ENCODE peak calls at places on chromosomes 13 and 19, in nine cellular contexts. F is neuronal stem cell; N is ureter; D is nephron progenitor cell; B is WTC11; L is activated T-cell treated with anti-CD3 and anti-CD28 coated beads, Interleukin-2, amount 50 U/mL, for 72 hours; S is heart right ventricle; R is heart left ventricle; A is NCI-H460. G is an unnamed sample.

GRCh38 chr19:13163609-13164364 is 13.6 kb downstream of the IER2 start:
- DNase-seq in L (peak; percentile 71), B (peak; percentile 80), R (peak; percentile 75), F (peak; percentile 70), D (peak; percentile 82), A (peak; percentile 80), S (peak; percentile 70), N (peak; percentile 80), G (peak; percentile 94)

GRCh38 chr19:49167857-49168409 is 10.3 kb downstream of the TRPM4 start:
- DNase-seq in R (no peak), S (no peak), L (no peak), B (no peak), A (no peak), F (no peak), N (no peak), D (peak; percentile 17), G (no peak)

GRCh38 chr19:708154-709141 is at the start of gene PALM:
- DNase-seq in N (no peak), R (no peak), F (peak; percentile 56), D (peak; percentile 74), S (peak; percentile 58), A (no peak), B (peak; percentile 63), L (no peak), G (peak; percentile 80)

GRCh38 chr13:100542546-100543156 is 45.9 kb downstream of the GGACT start:
- DNase-seq in F (no peak), N (no peak), R (no peak), L (no peak), D (no peak), A (no peak), B (no peak), S (no peak), G (no peak)

GRCh38 chr19:45123440-45123850 is 30.5 kb downstream of the PPP1R37 start:
- DNase-seq in D (no peak), S (no peak), N (peak; percentile 75), B (no peak), R (no peak), A (no peak), F (no peak), L (no peak), G (no peak)

GRCh38 chr19:11496391-11497163 is 9.1 kb downstream of the ZNF653 start:
- DNase-seq in S (peak; percentile 61), B (peak; percentile 91), N (peak; percentile 64), A (peak; percentile 78), R (peak; percentile 57), D (peak; percentile 77), F (peak; percentile 56), L (peak; percentile 77), G (peak; percentile 80)

GRCh38 chr19:14085309-14085995 is at the start of gene C19orf67:
- DNase-seq in A (no peak), N (no peak), B (peak; percentile 59), F (no peak), D (no peak), L (no peak), R (no peak), S (no peak), G (peak; percentile 36)

GRCh38 chr19:13001502-13002388 is 6.5 kb downstream of the NFIX start:
- DNase-seq in A (no peak), R (peak; percentile 86), B (no peak), N (peak; percentile 85), S (peak; percentile 66), L (no peak), D (no peak), F (no peak), G (no peak)

GRCh38 chr19:2952953-2953481 is 8.2 kb upstream of the ZNF77 start:
- DNase-seq in F (no peak), A (no peak), D (no peak), S (no peak), B (no peak), R (no peak), N (peak; percentile 74), L (no peak), G (no peak)

GRCh38 chr19:41918095-41918494 is 10.2 kb downstream of the ERFL start:
- DNase-seq in A (no peak), R (no peak), B (no peak), S (no peak), N (no peak), L (no peak), F (no peak), D (no peak), G (no peak)

GRCh38 chr13:109964164-109964563 is 177.8 kb upstream of the IRS2 start:
- DNase-seq in L (no peak), D (no peak), F (no peak), S (no peak), A (no peak), N (no peak), B (no peak), R (no peak), G (no peak)

GRCh38 chr13:46179576-46180368 is 2.2 kb downstream of the LCP1 start:
- DNase-seq in L (peak; percentile 82), N (no peak), D (no peak), A (no peak), B (no peak), S (peak; percentile 40), R (peak; percentile 61), F (no peak), G (no peak)

GRCh38 chr13:113642563-113642962 is 15.4 kb downstream of the ATP4B start:
- DNase-seq in A (no peak), F (no peak), L (no peak), N (no peak), D (no peak), B (no peak), R (no peak), S (no peak), G (no peak)

GRCh38 chr13:114012141-114012540 is 38.3 kb upstream of the C13orf46 start:
- DNase-seq in B (no peak), L (no peak), S (no peak), N (no peak), F (no peak), A (no peak), D (no peak), R (peak; percentile 11), G (no peak)

GRCh38 chr13:111940892-111941291 is 126.1 kb upstream of the SOX1 start:
- DNase-seq in L (no peak), N (no peak), R (no peak), F (no peak), S (no peak), D (no peak), B (no peak), A (no peak), G (no peak)

GRCh38 chr19:54551950-54552912 is 21.4 kb upstream of the LILRA2 start:
- DNase-seq in R (peak; percentile 52), N (no peak), A (no peak), D (no peak), S (peak; percentile 34), F (no peak), L (no peak), B (no peak), G (no peak)

GRCh38 chr19:7605490-7606222 is 10.0 kb downstream of the CAMSAP3 start:
- DNase-seq in N (no peak), R (no peak), F (no peak), S (no peak), D (peak; percentile 49), L (peak; percentile 35), B (peak; percentile 89), A (peak; percentile 19), G (peak; percentile 47)

GRCh38 chr13:100344544-100344943 is 244.0 kb downstream of the GGACT start:
- DNase-seq in R (no peak), B (no peak), S (no peak), L (no peak), A (no peak), N (no peak), D (no peak), F (no peak), G (no peak)

GRCh38 chr13:51721485-51721884 is 82.5 kb downstream of the DHRS12 start:
- DNase-seq in B (no peak), D (no peak), A (no peak), N (no peak), L (no peak), F (no peak), S (peak; percentile 22), R (peak; percentile 74), G (no peak)

GRCh38 chr13:71712988-71713653 is 153.9 kb downstream of the DACH1 start:
- DNase-seq in L (no peak), B (peak; percentile 13), R (peak; percentile 25), S (no peak), F (peak; percentile 20), D (peak; percentile 60), N (peak; percentile 44), A (no peak), G (peak; percentile 17)

GRCh38 chr19:40322271-40322610 is 26.0 kb downstream of the C19orf47 start:
- DNase-seq in B (no peak), D (no peak), S (no peak), F (no peak), N (no peak), L (no peak), R (no peak), A (no peak), G (no peak)

GRCh38 chr13:89383891-89384290 is 1712.7 kb downstream of the SLITRK5 start:
- DNase-seq in L (no peak), A (no peak), S (no peak), D (no peak), F (no peak), B (no peak), R (no peak), N (no peak), G (no peak)

GRCh38 chr19:42440357-42441046 is 2.2 kb downstream of the CXCL17 start:
- DNase-seq in B (peak; percentile 85), S (peak; percentile 83), D (peak; percentile 82), A (peak; percentile 37), L (peak; percentile 89), F (peak; percentile 68), R (peak; percentile 84), N (peak; percentile 84), G (peak; percentile 85)

GRCh38 chr19:1237754-1238372 is at the start of gene CBARP:
- DNase-seq in S (no peak), D (peak; percentile 80), R (peak; percentile 63), L (peak; percentile 56), A (no peak), B (peak; percentile 54), N (no peak), F (no peak), G (peak; percentile 89)

GRCh38 chr19:51439021-51439465 is 19.2 kb downstream of the SIGLEC8 start:
- DNase-seq in F (no peak), S (no peak), B (peak; percentile 36), N (no peak), R (no peak), D (no peak), A (no peak), L (peak; percentile 65), G (peak; percentile 26)

GRCh38 chr19:47608908-47609879 is at the start of gene BICRA:
- DNase-seq in A (no peak), R (peak; percentile 91), D (peak; percentile 87), F (peak; percentile 72), L (peak; percentile 88), B (peak; percentile 81), S (peak; percentile 88), N (peak; percentile 81), G (peak; percentile 95)

G was measured in neural progenitor cell.